ENCODE peak calls at places on chromosomes 3 and 15, in ten cellular contexts. F is GM10248, J is AG04450, V is PC-3, K is ascending aorta, D is H9, T is fibroblast of mammary gland, P is foreskin fibroblast, G is cardiac fibroblast, U is AG09309. E is an unnamed sample.

GRCh38 chr3:120506828-120507774 is 56.3 kb upstream of the FSTL1 start:
- DNase-seq in F (peak; percentile 11), J (no peak), V (peak; percentile 84), K (no peak), D (no peak), T (peak; percentile 87), P (peak; percentile 88), G (peak; percentile 73), U (no peak), E (no peak)

GRCh38 chr3:15038306-15038705 is 26.8 kb downstream of the MRPS25 start:
- DNase-seq in F (no peak), J (no peak), V (no peak), K (no peak), D (no peak), T (no peak), P (no peak), G (no peak), U (no peak), E (no peak)

GRCh38 chr3:196645091-196645490 is 5.6 kb downstream of the NRROS start:
- DNase-seq in F (no peak), J (no peak), V (no peak), K (no peak), D (no peak), T (no peak), P (no peak), G (no peak), U (no peak), E (no peak)

GRCh38 chr3:136819784-136820640 is 1.1 kb downstream of the SLC35G2 start:
- DNase-seq in F (no peak), J (no peak), V (peak; percentile 19), K (no peak), D (peak; percentile 80), T (peak; percentile 66), P (peak; percentile 79), G (peak; percentile 70), U (no peak), E (no peak)

GRCh38 chr3:156787926-156788663 is 38.1 kb upstream of the LEKR1 start:
- DNase-seq in F (peak; percentile 12), J (peak; percentile 79), V (peak; percentile 94), K (no peak), D (no peak), T (peak; percentile 99), P (peak; percentile 97), G (peak; percentile 80), U (peak; percentile 93), E (no peak)

GRCh38 chr15:60179786-60180391 is 175.8 kb downstream of the FOXB1 start:
- DNase-seq in F (peak; percentile 21), J (peak; percentile 18), V (peak; percentile 65), K (no peak), D (no peak), T (peak; percentile 68), P (peak; percentile 74), G (peak; percentile 74), U (peak; percentile 28), E (no peak)

GRCh38 chr3:33186524-33187367 is 31.9 kb downstream of the SUSD5 start:
- DNase-seq in F (no peak), J (no peak), V (peak; percentile 42), K (no peak), D (no peak), T (peak; percentile 11), P (peak; percentile 54), G (no peak), U (no peak), E (no peak)

GRCh38 chr3:130414457-130414856 is 69.0 kb downstream of the COL6A5 start:
- DNase-seq in F (no peak), J (no peak), V (no peak), K (no peak), D (no peak), T (no peak), P (no peak), G (no peak), U (no peak), E (no peak)

GRCh38 chr15:80948651-80949292 is 40.8 kb downstream of the MESD start:
- DNase-seq in F (no peak), J (no peak), V (no peak), K (no peak), D (no peak), T (no peak), P (no peak), G (no peak), U (no peak), E (no peak)

GRCh38 chr3:174158674-174159073 is 700.5 kb upstream of the NAALADL2 start:
- DNase-seq in F (no peak), J (no peak), V (no peak), K (no peak), D (no peak), T (no peak), P (no peak), G (no peak), U (no peak), E (no peak)

GRCh38 chr15:70741107-70741511 is 22.2 kb downstream of the UACA start:
- DNase-seq in F (no peak), J (peak; percentile 58), V (peak; percentile 65), K (no peak), D (no peak), T (peak; percentile 93), P (peak; percentile 90), G (peak; percentile 96), U (peak; percentile 67), E (peak; percentile 54)

GRCh38 chr3:56593455-56594158 is 36.6 kb downstream of the CCDC66 start:
- DNase-seq in F (no peak), J (no peak), V (peak; percentile 13), K (no peak), D (no peak), T (no peak), P (no peak), G (no peak), U (no peak), E (no peak)

GRCh38 chr3:12465151-12465795 is 19.0 kb upstream of the TSEN2 start:
- DNase-seq in F (no peak), J (no peak), V (no peak), K (no peak), D (no peak), T (no peak), P (no peak), G (no peak), U (no peak), E (no peak)

GRCh38 chr3:131526801-131527347 is 24.1 kb upstream of the MRPL3 start:
- DNase-seq in F (peak; percentile 34), J (no peak), V (peak; percentile 53), K (no peak), D (peak; percentile 95), T (peak; percentile 62), P (peak; percentile 78), G (peak; percentile 67), U (no peak), E (no peak)
- TF ChIP-seq CTCF in F (no peak), J (peak; percentile 55), V (peak; percentile 52), K (no peak), D (peak; percentile 60), T (peak; percentile 54), P (peak; percentile 53), G (peak; percentile 62), U (peak; percentile 57), E (peak; percentile 18)

DNA sequence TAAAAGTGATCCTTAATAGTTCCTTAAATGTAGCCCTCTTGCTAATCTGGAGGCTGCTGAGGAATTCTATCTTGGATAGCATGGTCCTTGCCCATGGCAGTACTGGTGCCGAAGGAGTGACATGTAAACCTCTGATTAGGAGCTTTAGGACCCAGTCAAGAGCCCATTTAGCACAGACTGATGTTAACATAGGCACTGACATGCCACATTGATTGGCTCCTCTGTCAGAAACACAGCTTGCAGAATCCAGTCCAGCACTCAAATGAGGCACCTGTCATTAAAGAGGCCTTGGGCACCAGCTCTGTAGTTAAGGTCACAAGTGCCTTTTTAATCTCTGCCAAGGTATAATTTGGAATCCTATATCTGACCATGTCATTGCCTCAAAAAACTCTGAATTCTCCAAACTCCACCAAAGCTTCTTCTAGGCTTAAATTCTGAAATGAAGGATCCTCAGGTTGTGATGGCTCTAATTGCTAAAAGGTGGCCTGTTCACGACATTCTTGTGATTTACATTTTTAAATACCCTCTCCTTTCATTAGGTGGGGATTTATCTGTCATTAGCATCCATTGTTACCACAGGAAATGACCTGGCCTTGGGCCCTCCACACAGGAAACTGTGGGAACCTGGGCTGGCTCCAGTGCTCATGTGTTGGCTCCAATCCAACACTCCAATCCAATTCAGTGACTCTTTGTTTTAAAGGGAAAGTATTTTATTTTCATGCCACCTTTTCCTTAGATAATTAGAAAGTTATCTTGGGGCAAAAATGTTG is 57.3 kb upstream of the RNF7 start:
- DNase-seq in F (no peak), J (no peak), V (peak; percentile 59), K (no peak), D (peak; percentile 47), T (peak; percentile 62), P (peak; percentile 42), G (peak; percentile 61), U (no peak), E (no peak)
- TF ChIP-seq CTCF in F (no peak), J (no peak), V (no peak), K (no peak), D (no peak), T (no peak), P (no peak), G (no peak), U (no peak), E (no peak)

GRCh38 chr3:37556789-37557301 is 304.8 kb upstream of the CTDSPL start:
- DNase-seq in F (no peak), J (no peak), V (no peak), K (no peak), D (no peak), T (no peak), P (no peak), G (no peak), U (no peak), E (no peak)

GRCh38 chr3:37559461-37559860 is 302.2 kb upstream of the CTDSPL start:
- DNase-seq in F (no peak), J (no peak), V (no peak), K (no peak), D (no peak), T (peak; percentile 37), P (peak; percentile 20), G (peak; percentile 28), U (no peak), E (no peak)

GRCh38 chr3:37558580-37558979 is 303.1 kb upstream of the CTDSPL start:
- DNase-seq in F (no peak), J (no peak), V (no peak), K (no peak), D (no peak), T (no peak), P (no peak), G (no peak), U (no peak), E (no peak)

GRCh38 chr3:37554364-37554763 is 307.3 kb upstream of the CTDSPL start:
- DNase-seq in F (no peak), J (no peak), V (peak; percentile 21), K (no peak), D (peak; percentile 67), T (no peak), P (no peak), G (no peak), U (no peak), E (no peak)
- TF ChIP-seq CTCF in F (no peak), J (no peak), V (peak; percentile 44), K (no peak), D (peak; percentile 79), T (peak; percentile 11), P (no peak), G (peak; percentile 6), U (peak; percentile 19), E (no peak)

DNA sequence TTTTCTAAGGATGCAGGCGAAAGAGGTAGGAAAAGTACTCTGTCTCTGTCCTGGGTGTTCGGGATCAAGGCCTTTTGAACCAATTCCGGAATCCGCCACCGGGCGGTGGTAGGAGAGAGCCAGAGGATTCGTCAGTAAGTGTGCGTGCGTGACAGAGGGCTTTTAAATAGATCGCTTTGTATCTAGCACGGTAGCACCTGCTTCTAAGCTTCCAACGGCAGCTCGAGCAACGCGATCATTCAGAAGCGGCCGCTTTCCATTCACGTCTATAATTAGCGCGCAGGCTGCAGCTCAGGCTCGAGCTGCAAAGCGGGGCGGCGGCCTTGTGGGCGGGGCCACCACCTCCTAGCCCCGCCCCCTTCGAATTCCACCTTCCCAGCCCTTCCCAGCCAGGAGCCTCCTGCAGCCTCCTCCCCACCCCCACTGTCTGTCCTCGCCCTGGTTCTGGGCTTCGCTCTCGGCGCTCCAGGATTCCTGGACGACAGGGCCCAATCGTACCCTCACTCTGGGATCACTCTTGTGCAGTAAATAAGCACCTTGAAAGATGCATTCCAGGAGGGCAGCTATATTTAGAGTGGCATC is 224.3 kb upstream of the TPRG1 start:
- DNase-seq in F (no peak), J (no peak), V (peak; percentile 92), K (no peak), D (peak; percentile 94), T (peak; percentile 83), P (peak; percentile 91), G (peak; percentile 93), U (no peak), E (no peak)
- TF ChIP-seq CTCF in F (no peak), J (peak; percentile 47), V (peak; percentile 56), K (peak; percentile 30), D (peak; percentile 59), T (peak; percentile 50), P (peak; percentile 24), G (peak; percentile 54), U (peak; percentile 49), E (peak; percentile 32)

E was measured in CD14-positive monocyte.